ENCODE peak calls at places on chromosomes 16 and 17, in eight cellular contexts. F is cardiac fibroblast, G is omental fat pad, A is esophagus muscularis mucosa, H is transverse colon, X is PC-9, E is esophagus squamous epithelium, R is progenitor cell of endocrine pancreas. Q is an unnamed sample.

GRCh38 chr17:965311-965989 is 14.1 kb downstream of the NXN start:
- DNase-seq in F (no peak), G (no peak), A (no peak), H (no peak), X (no peak), E (no peak), R (no peak), Q (no peak)

GRCh38 chr17:16980813-16981731 is 9.2 kb upstream of the TNFRSF13B start:
- DNase-seq in F (peak; percentile 29), G (no peak), A (no peak), H (peak; percentile 71), X (no peak), E (no peak), R (no peak), Q (no peak)

GRCh38 chr16:16118337-16118736 is 105.0 kb downstream of the ABCC6 start:
- DNase-seq in F (no peak), G (no peak), A (no peak), H (no peak), X (no peak), E (no peak), R (no peak), Q (no peak)

GRCh38 chr16:83577201-83577600 is 230.6 kb upstream of the HSBP1 start:
- DNase-seq in F (no peak), G (no peak), A (no peak), H (no peak), X (no peak), E (no peak), R (no peak), Q (no peak)

GRCh38 chr16:66476328-66477027 is 49.4 kb downstream of the BEAN1 start:
- DNase-seq in F (no peak), G (no peak), A (no peak), H (no peak), X (no peak), E (no peak), R (no peak), Q (no peak)

GRCh38 chr17:3914319-3914685 is 2.0 kb downstream of the P2RX1 start:
- DNase-seq in F (no peak), G (no peak), A (no peak), H (peak; percentile 78), X (no peak), E (no peak), R (no peak), Q (no peak)

GRCh38 chr17:32673964-32674363 is 187.2 kb downstream of the CDK5R1 start:
- DNase-seq in F (peak; percentile 8), G (no peak), A (no peak), H (no peak), X (no peak), E (no peak), R (no peak), Q (no peak)

GRCh38 chr16:76748698-76749097 is 442.3 kb upstream of the MON1B start:
- DNase-seq in F (no peak), G (no peak), A (no peak), H (no peak), X (no peak), E (no peak), R (no peak), Q (no peak)

GRCh38 chr17:79739148-79740062 is 8.7 kb downstream of the ENPP7 start:
- DNase-seq in F (no peak), G (no peak), A (no peak), H (no peak), X (peak; percentile 93), E (no peak), R (no peak), Q (no peak)

GRCh38 chr17:21392257-21392656 is 16.1 kb downstream of the KCNJ12 start:
- DNase-seq in F (no peak), G (no peak), A (no peak), H (no peak), X (no peak), E (no peak), R (no peak), Q (no peak)

DNA sequence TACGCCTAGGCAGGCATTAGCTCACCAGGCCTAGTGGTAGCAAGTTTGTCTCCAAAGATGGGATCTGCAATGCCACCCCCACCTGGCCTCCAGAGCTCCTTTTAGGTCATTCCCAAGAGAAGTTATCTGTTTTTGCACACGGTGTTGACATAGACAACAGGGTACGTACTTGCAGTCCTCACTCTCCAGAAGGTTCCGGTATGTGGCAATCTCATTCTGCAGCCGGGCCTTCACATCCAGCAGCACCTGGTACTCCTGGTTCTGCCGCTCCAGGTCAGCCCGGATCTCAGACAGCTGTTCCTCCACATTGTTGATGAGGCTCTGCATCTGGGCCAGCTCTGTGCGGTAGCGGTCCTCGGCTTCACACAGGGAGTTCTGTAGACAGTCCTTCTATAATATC is 9.8 kb upstream of the KRT31 start:
- DNase-seq in F (no peak), G (no peak), A (no peak), H (no peak), X (no peak), E (no peak), R (no peak), Q (no peak)
- TF ChIP-seq CTCF in F (no peak), G (no peak), A (no peak), H (no peak), X (no peak), E (no peak), R (no peak), Q (no peak)

DNA sequence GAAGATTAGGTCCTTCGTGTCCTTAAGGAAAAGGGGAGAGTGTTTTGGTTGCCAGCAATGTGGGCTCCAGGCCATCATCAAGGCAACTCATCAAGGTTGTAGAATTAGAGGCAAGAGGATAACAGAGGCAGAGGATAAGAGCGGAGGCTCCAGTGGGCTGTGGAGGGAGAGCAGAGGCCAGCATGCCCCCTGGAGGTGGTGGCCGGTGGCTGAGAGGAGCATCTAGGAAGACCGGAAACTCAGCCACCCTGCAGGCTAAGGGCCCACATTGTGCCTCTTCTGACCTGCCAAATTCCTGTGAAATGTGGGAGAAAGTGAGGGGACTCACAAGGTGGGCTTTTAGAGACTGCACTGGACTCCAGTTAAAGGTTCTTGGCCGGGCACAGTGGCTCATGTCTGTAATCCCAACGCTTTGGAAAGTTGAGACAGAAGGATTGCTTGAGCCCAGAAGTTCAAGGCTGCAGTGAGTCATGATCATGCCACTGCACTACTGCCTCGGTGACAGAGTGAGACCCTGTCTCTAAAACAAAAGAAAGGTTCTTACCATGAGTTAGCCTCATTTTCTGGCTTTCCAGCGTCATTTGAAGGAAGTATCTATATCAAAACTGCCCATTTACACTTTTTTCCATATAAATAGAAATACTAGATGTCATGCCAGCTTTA is 62.7 kb upstream of the ADORA2B start:
- DNase-seq in F (no peak), G (no peak), A (no peak), H (no peak), X (no peak), E (no peak), R (no peak), Q (no peak)
- TF ChIP-seq CTCF in F (peak; percentile 9), G (no peak), A (no peak), H (no peak), X (no peak), E (no peak), R (peak; percentile 36), Q (no peak)

GRCh38 chr17:74392848-74393247 is 25.5 kb downstream of the GPR142 start:
- DNase-seq in F (no peak), G (no peak), A (no peak), H (no peak), X (no peak), E (no peak), R (no peak), Q (no peak)
- TF ChIP-seq CTCF in F (no peak), G (no peak), A (no peak), H (no peak), X (no peak), E (no peak), R (no peak), Q (no peak)

GRCh38 chr16:85987750-85988078 is 88.8 kb downstream of the IRF8 start:
- DNase-seq in F (no peak), G (no peak), A (no peak), H (peak; percentile 1), X (no peak), E (no peak), R (no peak), Q (no peak)
- TF ChIP-seq CTCF in F (no peak), G (no peak), A (no peak), H (no peak), X (no peak), E (no peak), R (no peak), Q (no peak)

GRCh38 chr16:2858245-2859025 is 465 bp upstream of the PRSS22 start:
- DNase-seq in F (no peak), G (no peak), A (no peak), H (peak; percentile 88), X (peak; percentile 99), E (no peak), R (peak; percentile 74), Q (no peak)
- TF ChIP-seq CTCF in F (no peak), G (no peak), A (no peak), H (peak; percentile 47), X (peak; percentile 44), E (no peak), R (peak; percentile 49), Q (no peak)

DNA sequence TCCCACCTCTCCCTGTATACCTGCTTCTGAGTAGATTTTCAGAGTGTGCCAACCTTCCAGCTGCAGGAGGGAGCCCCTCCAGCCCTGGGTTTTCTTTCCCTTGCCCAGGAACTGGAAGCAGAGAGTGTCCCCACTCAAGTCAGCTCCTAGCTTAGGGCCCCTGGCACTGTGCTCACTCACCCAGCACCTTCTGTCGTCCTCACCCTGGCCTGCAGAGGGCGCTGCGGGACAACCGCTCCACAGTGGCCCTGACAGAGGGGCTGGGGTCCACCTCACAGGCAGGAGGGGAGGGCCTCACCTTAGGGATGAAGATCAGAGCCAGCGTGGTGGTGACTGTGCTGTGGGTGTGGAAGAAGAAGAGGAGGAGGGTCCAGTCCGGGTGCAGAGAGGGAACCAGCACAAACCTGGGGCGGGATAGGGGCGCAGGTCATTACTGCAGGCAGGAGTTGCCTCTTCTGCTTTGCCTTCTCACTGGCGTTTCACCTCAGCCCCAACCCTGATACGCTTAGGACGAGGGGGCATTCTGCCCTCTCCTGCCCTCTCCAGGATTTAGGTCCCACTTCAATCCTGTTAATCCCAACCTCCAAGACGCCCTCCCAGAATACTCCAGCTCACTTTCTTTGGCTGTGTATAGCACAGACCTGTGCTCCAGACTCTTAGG is 10.0 kb downstream of the GPR179 start:
- DNase-seq in F (no peak), G (no peak), A (no peak), H (peak; percentile 32), X (peak; percentile 47), E (no peak), R (peak; percentile 56), Q (peak; percentile 61)
- TF ChIP-seq CTCF in F (peak; percentile 82), G (no peak), A (no peak), H (peak; percentile 40), X (peak; percentile 87), E (no peak), R (peak; percentile 69), Q (peak; percentile 68)

DNA sequence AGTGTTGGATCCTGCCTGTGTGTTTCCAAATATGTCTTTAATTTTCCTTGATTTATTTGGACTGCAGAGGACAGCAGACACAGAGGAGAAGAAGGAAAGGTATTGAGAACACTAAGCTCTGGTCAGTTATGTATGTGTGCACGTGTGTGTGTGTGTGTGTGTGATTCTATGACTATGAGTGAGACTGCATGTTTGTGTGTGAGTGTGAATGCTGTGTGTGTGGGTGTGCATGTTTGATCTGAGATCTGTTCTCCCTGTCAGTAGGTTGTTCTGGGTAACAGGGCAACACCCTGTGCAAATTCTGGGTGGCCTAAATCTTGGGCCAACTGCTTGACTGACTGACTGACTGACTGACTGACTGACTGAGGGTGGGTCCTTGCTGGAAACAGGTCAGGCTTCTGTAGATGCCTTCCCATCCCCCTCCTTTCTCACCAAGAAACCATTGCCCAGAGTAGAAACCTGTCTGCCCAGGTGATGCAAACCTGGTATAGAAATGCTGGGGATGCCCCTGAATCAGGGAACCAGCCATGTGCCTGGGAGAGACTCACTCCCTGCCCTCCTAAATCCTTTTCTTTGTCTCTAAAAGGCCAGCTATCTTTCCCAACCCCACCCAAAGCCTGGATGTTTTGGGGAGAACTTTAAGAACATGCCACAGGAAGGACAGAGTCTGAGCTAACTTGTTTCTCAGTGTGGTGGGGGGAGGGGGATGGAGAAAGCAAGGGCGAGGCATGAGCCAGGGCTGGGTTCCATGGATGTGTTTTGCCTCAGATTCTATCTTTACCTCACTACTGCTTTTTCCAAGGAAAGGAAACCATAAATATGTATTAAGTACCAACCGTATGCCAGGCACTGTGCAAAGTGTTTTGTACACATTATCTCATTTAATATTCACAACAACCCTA is 4.4 kb upstream of the NR1D1 start:
- DNase-seq in F (no peak), G (no peak), A (no peak), H (no peak), X (no peak), E (no peak), R (no peak), Q (no peak)
- TF ChIP-seq CTCF in F (no peak), G (no peak), A (no peak), H (no peak), X (no peak), E (no peak), R (no peak), Q (no peak)